ENCODE peak calls at places on chromosomes 16 and 17, in seven cellular contexts. P is HCT116, R is stomach, F is transverse colon, E is HL-60, K is GM23338, G is endothelial cell of umbilical vein. S is an unnamed sample.

GRCh38 chr16:85508388-85508787 is 104.7 kb upstream of the GSE1 start:
- DNase-seq in P (no peak), R (no peak), F (no peak), E (no peak), K (no peak), G (no peak), S (no peak)

GRCh38 chr16:50266337-50267091 is at the start of gene ADCY7:
- DNase-seq in P (peak), R (peak), F (peak), E (peak), K (peak), G (peak), S (peak)

GRCh38 chr16:82181456-82182185 is 11.6 kb upstream of the MPHOSPH6 start:
- DNase-seq in P (no peak), R (no peak), F (no peak), E (no peak), K (no peak), G (no peak), S (no peak)

GRCh38 chr16:51683882-51684281 is 532.8 kb upstream of the SALL1 start:
- DNase-seq in P (no peak), R (no peak), F (no peak), E (no peak), K (no peak), G (no peak), S (no peak)

GRCh38 chr17:44830359-44831269 is 527 bp upstream of the GJC1 start:
- DNase-seq in P (no peak), R (no peak), F (peak), E (no peak), K (peak), G (peak), S (peak)

GRCh38 chr17:41695954-41696720 is 7.5 kb downstream of the EIF1 start:
- DNase-seq in P (peak), R (peak), F (peak), E (peak), K (peak), G (peak), S (peak)

GRCh38 chr17:7383742-7384488 is 3.0 kb downstream of the TNK1 start:
- DNase-seq in P (no peak), R (peak), F (peak), E (no peak), K (peak), G (peak), S (peak)

GRCh38 chr17:36755586-36755985 is 154.2 kb downstream of the MRM1 start:
- DNase-seq in P (peak), R (no peak), F (peak), E (peak), K (peak), G (peak), S (no peak)

GRCh38 chr17:77311371-77311981 is 170.7 kb downstream of the SEC14L1 start:
- DNase-seq in P (no peak), R (no peak), F (peak), E (no peak), K (no peak), G (no peak), S (peak)

GRCh38 chr17:48576479-48577309 is 1.5 kb downstream of the HOXB4 start:
- DNase-seq in P (no peak), R (no peak), F (no peak), E (no peak), K (no peak), G (peak), S (peak)

GRCh38 chr17:42698736-42699414 is 16.5 kb downstream of the CNTNAP1 start:
- DNase-seq in P (no peak), R (no peak), F (no peak), E (no peak), K (no peak), G (no peak), S (no peak)

DNA sequence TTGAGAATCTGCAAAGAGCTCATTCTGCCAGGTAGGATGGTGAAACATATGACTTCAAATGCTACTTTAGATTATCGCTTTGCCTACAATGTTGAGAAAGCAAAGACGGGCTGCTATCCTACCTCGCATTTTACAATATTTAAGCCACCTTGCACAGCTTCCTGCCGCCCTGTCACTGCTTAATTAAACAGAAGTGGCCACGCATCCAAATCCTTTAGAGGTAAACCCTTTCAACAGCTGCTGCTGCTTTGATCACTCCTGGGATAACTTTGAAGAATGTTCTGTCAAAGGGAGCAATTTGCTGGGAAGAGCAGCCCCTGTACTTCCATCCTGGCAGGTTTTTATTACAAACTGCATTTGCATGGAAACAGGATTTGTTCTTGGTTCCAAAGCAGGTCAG is 24.3 kb upstream of the SSTR2 start:
- DNase-seq in P (no peak), R (no peak), F (no peak), E (peak), K (no peak), G (no peak), S (no peak)
- TF ChIP-seq POLR2AphosphoS5 in P (no peak), R (no peak), F (no peak), E (no peak), K (no peak), G (no peak), S (no peak)

DNA sequence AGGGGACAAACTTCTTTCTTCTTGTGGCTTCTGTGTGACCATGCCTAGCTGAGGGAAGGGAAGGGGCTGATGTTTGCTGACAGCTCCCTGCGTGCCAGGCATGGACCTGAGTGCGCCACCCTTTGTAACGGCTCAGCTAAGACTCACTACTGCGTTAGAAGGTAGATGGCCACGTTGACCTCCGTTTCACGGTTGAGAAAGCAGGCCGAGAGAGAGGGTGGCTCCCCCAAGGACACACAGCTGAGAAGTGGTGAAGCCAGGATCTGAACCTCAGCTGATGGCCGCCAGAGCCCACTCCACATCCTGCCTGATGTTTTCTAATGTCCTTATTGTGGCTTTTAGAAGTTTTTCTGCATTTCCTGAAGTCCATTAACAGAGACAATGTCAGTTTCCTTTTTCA is 45.1 kb downstream of the RGS9 start:
- DNase-seq in P (no peak), R (no peak), F (no peak), E (no peak), K (no peak), G (no peak), S (no peak)
- TF ChIP-seq POLR2AphosphoS5 in P (no peak), R (no peak), F (no peak), E (no peak), K (no peak), G (no peak), S (no peak)

GRCh38 chr16:29852654-29853053 is 10.4 kb downstream of the CDIPT start:
- DNase-seq in P (no peak), R (no peak), F (no peak), E (no peak), K (no peak), G (peak), S (peak)
- TF ChIP-seq POLR2AphosphoS5 in P (no peak), R (peak), F (peak), E (no peak), K (no peak), G (no peak), S (peak)

GRCh38 chr17:67439269-67439668 is 62.2 kb downstream of the PITPNC1 start:
- DNase-seq in P (no peak), R (no peak), F (no peak), E (no peak), K (no peak), G (no peak), S (no peak)

GRCh38 chr17:67442787-67443624 is 65.9 kb downstream of the PITPNC1 start:
- DNase-seq in P (no peak), R (no peak), F (no peak), E (no peak), K (peak), G (peak), S (no peak)

GRCh38 chr17:67440311-67441051 is 63.4 kb downstream of the PITPNC1 start:
- DNase-seq in P (no peak), R (no peak), F (no peak), E (no peak), K (no peak), G (no peak), S (no peak)

GRCh38 chr17:67438669-67439068 is 61.6 kb downstream of the PITPNC1 start:
- DNase-seq in P (no peak), R (no peak), F (no peak), E (no peak), K (peak), G (no peak), S (no peak)

DNA sequence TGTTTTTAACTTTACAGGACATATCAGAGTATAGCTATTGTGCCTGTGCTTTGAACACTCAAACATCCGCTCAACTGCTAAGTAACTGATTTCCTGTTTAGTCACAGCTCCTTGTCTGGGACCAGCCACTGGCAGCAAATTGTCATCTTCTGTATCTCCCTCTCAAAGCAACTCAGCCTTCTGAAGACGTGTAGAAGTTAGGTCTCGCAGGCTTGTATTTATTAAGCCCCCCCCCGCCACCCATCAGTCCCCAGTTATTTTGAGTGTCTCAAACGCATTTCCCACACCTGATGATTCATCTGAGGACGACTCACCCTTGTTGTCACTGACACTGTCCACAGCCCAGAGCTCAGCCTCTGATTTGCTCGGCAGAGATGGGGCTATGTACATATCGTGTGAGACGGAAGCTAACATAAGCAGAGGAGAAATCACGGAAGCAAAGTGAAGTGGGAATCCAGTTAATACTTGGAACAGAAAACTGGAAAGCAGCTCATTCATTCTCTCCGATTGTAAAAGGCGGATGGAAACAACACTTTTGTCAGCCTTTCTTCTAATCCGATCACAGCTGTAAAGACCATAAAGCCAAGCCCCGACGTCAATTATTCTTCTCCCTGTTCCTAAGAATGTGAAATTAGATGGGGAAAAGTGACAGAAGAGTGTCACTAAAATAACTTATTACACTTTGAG is 64.1 kb downstream of the PITPNC1 start:
- DNase-seq in P (peak), R (no peak), F (peak), E (peak), K (no peak), G (peak), S (no peak)
- TF ChIP-seq POLR2AphosphoS5 in P (peak), R (no peak), F (peak), E (no peak), K (no peak), G (no peak), S (no peak)

DNA sequence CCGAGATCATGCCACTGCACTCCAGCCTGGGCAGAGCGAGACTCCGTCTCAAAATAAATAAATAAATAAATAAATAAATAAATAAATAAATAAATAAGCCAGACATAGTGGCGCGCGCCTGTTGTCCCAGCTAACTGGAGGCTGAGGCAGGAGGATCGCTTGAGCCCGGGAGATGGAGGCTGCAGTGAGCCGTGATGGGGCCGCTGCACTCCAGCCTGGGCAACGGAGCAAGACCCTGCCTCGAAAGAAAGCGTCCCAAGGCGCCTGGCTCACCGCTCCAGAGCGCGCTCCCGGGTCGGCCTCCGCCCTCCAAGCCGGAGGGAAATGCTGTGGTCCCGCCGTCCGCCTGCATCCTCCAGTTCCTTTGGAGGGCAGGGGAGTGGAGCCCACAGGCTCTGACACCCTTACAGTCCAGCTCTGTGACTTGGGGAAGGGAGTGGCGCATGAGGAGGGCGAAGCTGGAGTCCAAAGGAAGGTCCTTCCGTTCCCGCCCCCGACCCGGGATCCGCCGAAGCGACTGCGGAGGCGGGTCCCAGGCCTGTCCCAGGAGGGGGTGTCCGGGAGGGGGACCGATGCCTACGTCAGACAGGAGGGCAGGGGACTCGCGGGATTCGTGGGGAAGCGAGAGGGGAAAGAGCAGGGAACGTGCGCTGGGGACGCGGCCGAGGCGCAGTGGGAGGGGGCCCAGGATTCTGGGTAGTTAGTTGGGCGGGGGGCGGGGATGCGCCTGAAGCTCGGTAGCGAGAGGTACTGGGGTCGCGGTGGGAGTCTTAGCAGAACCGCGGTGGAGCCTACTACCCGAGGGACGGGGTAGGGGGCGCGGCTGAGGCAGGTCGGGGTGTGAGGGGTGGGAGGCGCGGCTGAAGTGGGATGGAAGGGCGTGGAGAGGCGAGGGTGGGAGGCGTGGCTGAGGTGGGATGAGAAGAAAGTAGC is 8.4 kb upstream of the TRPV2 start:
- DNase-seq in P (no peak), R (no peak), F (peak), E (no peak), K (peak), G (no peak), S (no peak)
- TF ChIP-seq POLR2AphosphoS5 in P (no peak), R (no peak), F (no peak), E (no peak), K (peak), G (no peak), S (peak)

DNA sequence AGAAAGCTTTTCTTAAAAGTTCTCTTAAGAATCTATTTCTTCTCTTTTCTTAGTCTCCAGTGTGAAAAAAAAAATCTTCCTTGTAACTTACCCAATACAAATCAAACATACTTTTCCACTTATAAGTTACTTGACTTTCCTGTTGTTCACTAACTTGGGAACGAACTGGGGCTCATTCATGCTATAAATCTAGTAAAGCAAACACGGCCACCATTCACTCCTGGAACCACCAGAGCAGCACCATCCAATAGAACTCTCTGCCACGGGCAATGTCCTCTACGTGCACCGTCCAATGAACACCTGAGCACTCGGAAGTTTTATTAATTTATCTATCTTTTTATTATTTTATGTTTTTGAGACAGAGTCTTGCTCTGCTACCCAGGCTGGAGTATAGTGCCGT is 20.7 kb downstream of the SRP68 start:
- DNase-seq in P (no peak), R (no peak), F (no peak), E (no peak), K (no peak), G (no peak), S (no peak)
- TF ChIP-seq POLR2AphosphoS5 in P (no peak), R (no peak), F (no peak), E (no peak), K (no peak), G (no peak), S (no peak)

GRCh38 chr16:87333101-87333500 is 15.9 kb upstream of the C16orf95 start:
- DNase-seq in P (no peak), R (no peak), F (no peak), E (no peak), K (no peak), G (no peak), S (no peak)
- TF ChIP-seq POLR2AphosphoS5 in P (no peak), R (no peak), F (no peak), E (no peak), K (no peak), G (no peak), S (no peak)

DNA sequence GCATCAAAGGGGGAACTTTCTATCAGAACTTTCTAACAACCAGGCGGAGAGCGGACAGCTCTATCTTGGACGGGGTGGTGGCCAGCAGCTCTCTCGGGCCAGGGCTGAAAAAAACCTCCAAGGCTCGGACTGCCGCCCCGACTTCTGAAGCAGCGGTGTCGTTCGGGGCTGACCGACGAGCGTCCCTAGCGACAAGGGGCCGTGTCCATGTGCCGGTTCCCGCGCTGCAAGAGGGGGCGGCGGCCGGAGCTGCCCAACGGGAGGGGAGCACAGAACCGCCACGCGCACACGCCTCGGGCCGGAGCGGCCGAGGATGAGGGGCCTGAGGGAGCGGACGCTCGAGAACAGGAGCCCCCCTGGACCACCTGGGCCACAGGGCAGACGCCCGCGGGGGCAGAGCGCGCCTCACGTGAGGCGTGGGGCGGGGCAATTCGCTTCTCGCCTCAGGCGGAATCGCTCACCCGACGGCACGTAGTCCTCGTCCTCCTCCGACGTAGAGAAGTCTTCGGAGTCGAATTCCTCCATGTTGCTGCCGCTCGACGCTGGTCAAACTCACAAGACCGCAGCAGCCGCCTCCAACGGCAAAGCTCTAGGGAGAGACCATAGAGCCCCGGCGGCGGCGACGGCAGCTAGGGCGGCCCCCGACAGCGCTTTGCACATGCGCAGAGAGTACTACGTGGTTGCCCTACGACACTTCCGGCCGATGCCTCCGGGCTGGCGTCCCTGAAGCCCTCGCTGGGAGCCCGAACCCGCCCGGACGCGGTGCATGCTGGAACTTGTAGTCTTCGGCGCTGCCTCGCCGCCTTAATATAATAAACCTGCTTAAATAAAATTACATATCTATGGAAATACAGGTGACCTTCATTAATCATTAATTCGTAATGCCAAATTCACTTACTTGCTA is at the start of gene CFDP1:
- DNase-seq in P (peak), R (peak), F (peak), E (peak), K (peak), G (peak), S (peak)
- TF ChIP-seq POLR2AphosphoS5 in P (peak), R (peak), F (peak), E (peak), K (peak), G (peak), S (peak)

DNA sequence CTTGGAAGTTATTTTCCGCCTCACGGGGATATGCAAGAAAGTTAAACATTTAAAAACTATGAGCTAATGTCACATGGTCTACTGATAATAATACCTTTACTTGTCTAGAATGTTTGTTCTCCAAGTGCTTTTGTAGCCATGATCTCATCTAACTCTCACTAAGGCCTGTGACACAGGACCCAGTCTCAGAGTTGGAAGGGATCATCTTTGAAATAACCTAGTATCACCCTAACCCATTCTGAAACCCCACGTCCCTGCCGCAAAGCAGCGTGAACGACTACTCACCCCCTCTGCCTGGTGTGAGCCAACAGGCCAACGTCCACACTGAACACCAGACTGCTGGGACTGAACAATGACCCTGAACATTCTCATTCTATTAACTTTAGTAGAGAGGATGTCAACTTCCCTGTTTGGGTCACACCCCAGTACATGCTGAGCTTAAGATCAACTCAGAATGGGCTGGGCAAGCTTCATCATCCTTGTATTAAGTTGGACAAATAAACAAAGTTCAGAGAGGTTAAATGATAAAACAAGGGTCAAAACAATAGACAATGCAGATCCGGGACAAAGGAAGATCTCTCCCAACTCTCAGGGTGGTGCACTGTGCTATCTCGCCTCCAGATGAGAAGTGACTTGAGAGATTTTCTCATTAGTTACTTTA is 54.8 kb upstream of the BCAR1 start:
- DNase-seq in P (peak), R (peak), F (peak), E (no peak), K (no peak), G (peak), S (no peak)
- TF ChIP-seq POLR2AphosphoS5 in P (no peak), R (peak), F (peak), E (no peak), K (no peak), G (peak), S (no peak)

S was measured in sigmoid colon.